ENCODE peak calls at places on chromosomes 2 and 18, in ten cellular contexts. H, F, J, N, C, W, S, X, L and E are unnamed samples.

GRCh38 chr18:31010601-31011000 is 31.9 kb downstream of the DSC3 start:
- DNase-seq in N (no peak), X (no peak), S (no peak), F (no peak), L (no peak), H (no peak), W (no peak), J (no peak), C (no peak), E (peak; percentile 32)

GRCh38 chr2:218081063-218081462 is 12.0 kb downstream of the RUFY4 start:
- DNase-seq in L (no peak), N (no peak), C (no peak), S (no peak), X (no peak), J (no peak), H (no peak), F (no peak), W (no peak), E (no peak)

GRCh38 chr2:3130889-3131635 is 246.6 kb downstream of the EIPR1 start:
- DNase-seq in L (no peak), X (no peak), J (no peak), S (no peak), W (no peak), F (no peak), H (no peak), C (no peak), N (no peak), E (no peak)

GRCh38 chr2:42708196-42708595 is 55.7 kb downstream of the OXER1 start:
- DNase-seq in X (no peak), S (no peak), L (no peak), H (no peak), W (no peak), C (no peak), N (no peak), J (no peak), F (no peak), E (no peak)

GRCh38 chr2:42947809-42948595 is 155.6 kb upstream of the HAAO start:
- DNase-seq in J (no peak), F (no peak), L (no peak), H (no peak), N (no peak), X (no peak), C (no peak), W (no peak), S (no peak), E (no peak)

GRCh38 chr2:38301340-38301968 is 75.6 kb downstream of the ATL2 start:
- DNase-seq in L (no peak), W (no peak), N (no peak), S (no peak), C (no peak), F (peak; percentile 43), J (no peak), H (peak; percentile 59), X (no peak), E (no peak)

GRCh38 chr2:6562762-6563161 is 302.9 kb downstream of the CMPK2 start:
- DNase-seq in W (no peak), S (no peak), L (no peak), X (no peak), F (no peak), H (no peak), C (no peak), J (no peak), N (no peak), E (no peak)

GRCh38 chr2:88227446-88227845 is 57.3 kb downstream of the THNSL2 start:
- DNase-seq in W (no peak), L (peak; percentile 26), X (no peak), J (no peak), N (no peak), F (no peak), C (no peak), S (no peak), H (no peak), E (peak; percentile 9)

GRCh38 chr2:86622878-86623548 is 652 bp downstream of the RNF103 start:
- DNase-seq in W (peak; percentile 71), F (peak; percentile 43), H (peak; percentile 63), S (peak; percentile 68), X (peak; percentile 66), N (no peak), J (peak; percentile 28), L (no peak), C (no peak), E (no peak)

GRCh38 chr18:48917579-48918101 is 33.1 kb downstream of the SMAD7 start:
- DNase-seq in S (no peak), W (no peak), F (no peak), L (no peak), X (no peak), C (no peak), N (no peak), J (no peak), H (no peak), E (no peak)

GRCh38 chr18:68984342-68984741 is 186.5 kb downstream of the CCDC102B start:
- DNase-seq in H (no peak), S (no peak), C (no peak), N (no peak), W (no peak), F (no peak), J (no peak), X (no peak), L (no peak), E (no peak)

GRCh38 chr2:202752071-202752470 is 117.3 kb downstream of the FAM117B start:
- DNase-seq in N (no peak), L (no peak), J (no peak), X (no peak), W (no peak), S (no peak), C (no peak), F (no peak), H (no peak), E (no peak)

GRCh38 chr2:71716697-71717624 is 263.6 kb downstream of the DYSF start:
- DNase-seq in X (peak; percentile 59), S (no peak), W (peak; percentile 98), L (peak; percentile 10), J (no peak), N (no peak), F (no peak), C (no peak), H (no peak), E (peak; percentile 54)

GRCh38 chr2:239644016-239644415 is 243.2 kb upstream of the HDAC4 start:
- DNase-seq in W (no peak), N (no peak), J (no peak), C (no peak), X (no peak), L (no peak), S (no peak), F (peak; percentile 3), H (no peak), E (no peak)

GRCh38 chr18:12234451-12235190 is 19.5 kb upstream of the CIDEA start:
- DNase-seq in N (no peak), H (no peak), S (no peak), W (no peak), X (no peak), F (no peak), C (no peak), J (no peak), L (no peak), E (no peak)

GRCh38 chr2:64405476-64406406 is 48.2 kb upstream of the LGALSL start:
- DNase-seq in F (no peak), W (no peak), N (no peak), X (peak; percentile 19), S (no peak), L (no peak), H (no peak), J (no peak), C (no peak), E (no peak)

GRCh38 chr18:62289047-62289446 is 36.1 kb upstream of the TNFRSF11A start:
- DNase-seq in C (no peak), X (no peak), H (no peak), S (no peak), F (no peak), N (no peak), J (no peak), W (no peak), L (no peak), E (no peak)

GRCh38 chr2:230687498-230687897 is 25.1 kb upstream of the CAB39 start:
- DNase-seq in X (peak; percentile 42), L (peak; percentile 64), C (no peak), H (no peak), W (peak; percentile 48), S (no peak), F (no peak), J (no peak), N (no peak), E (no peak)

GRCh38 chr18:49973592-49973991 is 160.3 kb upstream of the ACAA2 start:
- DNase-seq in W (peak; percentile 57), N (no peak), J (no peak), C (no peak), H (no peak), X (no peak), L (no peak), F (no peak), S (no peak), E (no peak)

GRCh38 chr2:66957198-66957597 is 439.9 kb upstream of the ETAA1 start:
- DNase-seq in X (no peak), W (no peak), S (no peak), H (no peak), J (no peak), C (no peak), N (no peak), F (no peak), L (no peak), E (no peak)

GRCh38 chr2:105042189-105042588 is 4.3 kb downstream of the MRPS9 start:
- DNase-seq in H (no peak), X (no peak), L (no peak), J (no peak), S (no peak), N (no peak), C (no peak), W (no peak), F (peak; percentile 57), E (no peak)

GRCh38 chr2:71694501-71695234 is 241.3 kb downstream of the DYSF start:
- DNase-seq in S (no peak), W (no peak), H (no peak), C (no peak), J (no peak), N (no peak), X (no peak), F (peak; percentile 82), L (no peak), E (no peak)

GRCh38 chr18:54717673-54718435 is 110.4 kb upstream of the RAB27B start:
- DNase-seq in L (no peak), F (peak; percentile 83), S (peak; percentile 15), C (peak; percentile 53), H (peak; percentile 56), N (peak; percentile 96), W (peak; percentile 37), J (peak; percentile 9), X (no peak), E (no peak)

GRCh38 chr2:7016120-7016519 is 98.9 kb downstream of the RNF144A start:
- DNase-seq in H (no peak), L (no peak), C (no peak), X (no peak), N (no peak), W (no peak), S (no peak), F (no peak), J (no peak), E (no peak)

GRCh38 chr2:26039603-26040367 is 5.9 kb downstream of the RAB10 start:
- DNase-seq in C (no peak), S (no peak), W (no peak), N (no peak), H (no peak), L (no peak), X (no peak), F (no peak), J (no peak), E (no peak)

GRCh38 chr18:54716586-54716985 is 111.7 kb upstream of the RAB27B start:
- DNase-seq in S (no peak), H (no peak), C (no peak), N (no peak), L (no peak), W (no peak), F (no peak), X (no peak), J (no peak), E (no peak)

GRCh38 chr2:20171445-20171977 is 53.4 kb downstream of the SDC1 start:
- DNase-seq in N (no peak), J (no peak), H (no peak), W (no peak), L (no peak), X (no peak), C (no peak), F (no peak), S (no peak), E (no peak)

GRCh38 chr2:42223822-42224268 is 54.7 kb downstream of the EML4 start:
- DNase-seq in J (no peak), X (no peak), N (no peak), F (no peak), C (no peak), L (no peak), H (no peak), W (peak; percentile 21), S (no peak), E (no peak)